ENCODE peak calls at places on chromosome 9, in ten cellular contexts. Y, A, V, E, O, D, X, M, Q and J are unnamed samples.

GRCh38 chr9:130825051-130825651 is 9.9 kb upstream of the ABL1 start:
- DNase-seq in V (peak), A (no peak), M (peak), O (no peak), Q (peak), X (no peak), D (peak), E (peak), Y (no peak), J (peak)

GRCh38 chr9:129173296-129174101 is 4.6 kb downstream of the IER5L start:
- DNase-seq in D (no peak), X (no peak), M (no peak), O (no peak), E (no peak), V (peak), Y (no peak), A (no peak), Q (no peak), J (peak)

GRCh38 chr9:124392855-124393460 is 22.3 kb downstream of the PSMB7 start:
- DNase-seq in X (no peak), Y (peak), E (no peak), D (no peak), A (peak), Q (peak), O (no peak), V (peak), M (peak), J (no peak)

GRCh38 chr9:112130347-112130746 is 44.8 kb downstream of the SUSD1 start:
- DNase-seq in Q (no peak), Y (no peak), E (no peak), X (no peak), A (no peak), V (no peak), D (no peak), M (no peak), O (no peak), J (no peak)

GRCh38 chr9:14770592-14770991 is 48.1 kb upstream of the CER1 start:
- DNase-seq in M (no peak), D (no peak), Y (no peak), A (no peak), X (no peak), Q (no peak), E (no peak), O (no peak), V (no peak), J (no peak)

GRCh38 chr9:37820142-37820541 is 19.5 kb downstream of the DCAF10 start:
- DNase-seq in Y (no peak), V (no peak), E (no peak), M (no peak), X (no peak), Q (no peak), O (no peak), D (no peak), A (no peak), J (no peak)

GRCh38 chr9:95103385-95104087 is 214.0 kb downstream of the FANCC start:
- DNase-seq in Y (no peak), Q (peak), D (no peak), V (peak), M (no peak), E (no peak), O (no peak), X (no peak), A (no peak), J (no peak)

GRCh38 chr9:92176068-92176799 is 61.0 kb upstream of the SPTLC1 start:
- DNase-seq in X (no peak), D (no peak), Y (no peak), M (peak), Q (peak), E (no peak), A (no peak), O (no peak), V (no peak), J (no peak)

GRCh38 chr9:7570107-7570720 is 229.4 kb downstream of the DMAC1 start:
- DNase-seq in Q (peak), X (no peak), Y (peak), A (no peak), D (peak), E (peak), V (peak), M (peak), O (no peak), J (peak)

GRCh38 chr9:69265891-69266290 is 59.1 kb upstream of the ENTREP1 start:
- DNase-seq in D (no peak), E (no peak), O (no peak), Y (no peak), M (no peak), A (no peak), V (peak), Q (peak), X (no peak), J (no peak)

GRCh38 chr9:9942764-9943424 is 669.9 kb downstream of the PTPRD start:
- DNase-seq in V (peak), Y (peak), M (peak), E (peak), O (peak), A (peak), Q (peak), D (peak), X (peak), J (no peak)

GRCh38 chr9:128899566-128900322 is 17.8 kb downstream of the LRRC8A start:
- DNase-seq in D (no peak), O (no peak), V (no peak), M (no peak), X (no peak), A (no peak), Q (no peak), E (no peak), Y (no peak), J (no peak)

GRCh38 chr9:24245988-24246387 is 299.7 kb downstream of the IZUMO3 start:
- DNase-seq in Q (no peak), A (no peak), V (peak), Y (no peak), O (no peak), E (no peak), X (no peak), M (no peak), D (peak), J (no peak)

GRCh38 chr9:2755285-2755684 is 38.0 kb downstream of the KCNV2 start:
- DNase-seq in D (no peak), V (no peak), Y (no peak), E (no peak), M (no peak), Q (no peak), X (no peak), A (no peak), O (no peak), J (no peak)

GRCh38 chr9:93467062-93467416 is 13.7 kb upstream of the FAM120AOS start:
- DNase-seq in X (no peak), Q (no peak), V (no peak), D (no peak), M (peak), A (no peak), Y (no peak), E (no peak), O (no peak), J (no peak)

GRCh38 chr9:98222885-98223640 is 30.6 kb upstream of the CORO2A start:
- DNase-seq in V (peak), M (no peak), O (no peak), D (no peak), Y (peak), A (no peak), E (no peak), X (no peak), Q (no peak), J (no peak)

GRCh38 chr9:110133608-110134214 is 74.2 kb downstream of the C9orf152 start:
- DNase-seq in E (no peak), D (no peak), O (no peak), X (no peak), V (peak), Q (no peak), Y (no peak), M (no peak), A (no peak), J (no peak)

GRCh38 chr9:115115924-115116323 is 2.0 kb downstream of the TNC start:
- DNase-seq in M (no peak), D (no peak), Q (no peak), X (no peak), O (no peak), V (no peak), E (no peak), Y (no peak), A (no peak), J (no peak)

GRCh38 chr9:115117999-115118470 is at the start of gene TNC:
- DNase-seq in D (peak), O (no peak), A (peak), V (peak), Q (peak), X (peak), E (peak), Y (peak), M (no peak), J (peak)

GRCh38 chr9:115115117-115115880 is 2.7 kb downstream of the TNC start:
- DNase-seq in O (no peak), E (no peak), Q (no peak), A (no peak), M (no peak), V (no peak), X (no peak), Y (no peak), D (no peak), J (no peak)

GRCh38 chr9:115118471-115119156 is 657 bp upstream of the TNC start:
- DNase-seq in Y (peak), X (peak), D (peak), E (peak), M (no peak), V (peak), A (peak), Q (peak), O (peak), J (peak)

GRCh38 chr9:115116620-115117284 is 1.2 kb downstream of the TNC start:
- DNase-seq in M (no peak), O (no peak), E (no peak), D (no peak), Q (no peak), X (no peak), A (no peak), V (no peak), Y (no peak), J (no peak)
- H3K27ac ChIP-seq in M (no peak), O (no peak), E (no peak), D (no peak), Q (no peak), X (no peak), A (no peak), V (no peak), Y (no peak), J (peak)

GRCh38 chr9:12777149-12778010 is 2.6 kb downstream of the LURAP1L start:
- DNase-seq in D (no peak), Q (no peak), O (no peak), Y (no peak), X (no peak), M (no peak), E (no peak), A (no peak), V (no peak), J (no peak)

GRCh38 chr9:12776775-12777055 is 1.9 kb downstream of the LURAP1L start:
- DNase-seq in X (no peak), Y (no peak), V (peak), O (no peak), M (no peak), A (no peak), Q (no peak), D (peak), E (no peak), J (no peak)

GRCh38 chr9:12775373-12775962 is 648 bp downstream of the LURAP1L start:
- DNase-seq in E (peak), A (peak), Y (peak), M (peak), X (peak), O (no peak), D (peak), Q (no peak), V (no peak), J (no peak)

GRCh38 chr9:12774861-12775367 is at the start of gene LURAP1L:
- DNase-seq in E (peak), Q (peak), V (peak), X (no peak), M (no peak), A (peak), Y (peak), D (peak), O (no peak), J (peak)

GRCh38 chr9:12775963-12776774 is 1.3 kb downstream of the LURAP1L start:
- DNase-seq in V (peak), X (peak), D (peak), M (peak), O (peak), Y (peak), E (peak), A (peak), Q (peak), J (peak)
- TF ChIP-seq CTCF in V (peak), X (peak), D (peak), M (peak), O (peak), Y (no peak), E (no peak), A (peak), Q (peak), J (peak)

GRCh38 chr9:126513159-126514036 is 100.3 kb upstream of the LMX1B start:
- DNase-seq in O (no peak), M (no peak), Y (no peak), E (no peak), A (no peak), Q (no peak), V (no peak), X (peak), D (no peak), J (no peak)
- H3K4me3 ChIP-seq in O (no peak), M (no peak), Y (no peak), E (no peak), A (no peak), Q (no peak), V (no peak), X (no peak), D (no peak), J (no peak)

GRCh38 chr9:106800691-106801090 is 62.3 kb upstream of the ZNF462 start:
- DNase-seq in D (no peak), E (no peak), V (no peak), Q (no peak), O (no peak), Y (no peak), A (no peak), M (no peak), X (no peak), J (no peak)

GRCh38 chr9:106797299-106797698 is 65.7 kb upstream of the ZNF462 start:
- DNase-seq in Q (no peak), O (no peak), V (no peak), A (no peak), X (no peak), E (no peak), Y (no peak), M (no peak), D (peak), J (no peak)

GRCh38 chr9:106799146-106799545 is 63.8 kb upstream of the ZNF462 start:
- DNase-seq in O (no peak), D (no peak), X (no peak), E (no peak), M (no peak), Q (no peak), Y (no peak), V (peak), A (no peak), J (no peak)

GRCh38 chr9:106796771-106797170 is 66.2 kb upstream of the ZNF462 start:
- DNase-seq in Q (no peak), V (no peak), X (no peak), D (no peak), Y (no peak), A (no peak), E (no peak), O (no peak), M (no peak), J (no peak)

DNA sequence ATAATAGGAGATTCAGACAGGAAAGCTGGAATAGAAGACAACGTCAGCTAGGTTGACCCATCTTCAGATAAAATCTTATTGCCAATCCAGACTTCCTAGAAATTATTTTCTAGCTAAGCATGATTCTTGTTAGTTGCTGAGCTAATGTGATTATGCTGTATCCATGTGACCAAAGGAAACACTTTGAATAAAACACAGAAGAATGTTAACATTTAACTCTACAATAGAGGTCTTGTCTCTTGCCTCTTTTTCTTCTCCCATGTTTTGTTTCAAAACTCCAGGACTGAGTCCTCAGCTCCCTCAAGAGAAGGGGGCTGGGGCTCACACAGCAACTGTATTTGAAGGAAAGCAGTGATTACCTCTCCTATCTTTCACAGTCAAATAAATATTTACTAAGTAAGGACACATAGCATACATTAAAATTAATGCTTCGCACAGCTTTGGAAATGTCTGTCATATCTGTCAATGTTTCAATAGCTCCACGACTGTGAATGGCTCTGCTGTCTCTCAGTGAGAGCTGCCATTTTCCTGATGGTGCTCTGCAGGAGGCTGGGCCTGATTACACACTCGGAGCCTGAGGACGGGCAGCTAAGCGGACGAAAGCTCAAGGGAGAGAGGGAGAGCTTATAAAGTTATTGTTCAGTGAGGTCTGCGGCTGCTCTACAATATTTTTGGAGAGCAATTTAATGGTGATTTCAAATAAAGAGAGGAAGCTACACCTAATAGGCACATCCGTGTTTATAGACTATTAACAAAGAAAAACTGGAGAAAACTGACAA is 64.8 kb upstream of the ZNF462 start:
- DNase-seq in M (no peak), V (no peak), D (no peak), A (no peak), Y (no peak), O (no peak), X (no peak), E (no peak), Q (peak), J (no peak)
- H3K27ac ChIP-seq in M (no peak), V (peak), D (peak), A (no peak), Y (no peak), O (no peak), X (no peak), E (no peak), Q (peak), J (peak)

GRCh38 chr9:4298255-4299005 is 1.4 kb downstream of the GLIS3 start:
- DNase-seq in V (no peak), Q (peak), D (peak), M (no peak), O (no peak), X (peak), Y (peak), A (no peak), E (peak), J (peak)

GRCh38 chr9:4299006-4299795 is 667 bp downstream of the GLIS3 start:
- DNase-seq in D (peak), A (no peak), Q (peak), V (peak), Y (peak), O (no peak), E (peak), M (no peak), X (peak), J (peak)

GRCh38 chr9:4296217-4296616 is 3.7 kb downstream of the GLIS3 start:
- DNase-seq in D (no peak), X (no peak), V (no peak), M (no peak), O (no peak), A (no peak), Y (no peak), Q (no peak), E (no peak), J (no peak)

GRCh38 chr9:4297795-4298254 is 2.0 kb downstream of the GLIS3 start:
- DNase-seq in E (peak), A (peak), Y (peak), O (no peak), Q (peak), D (peak), M (peak), V (peak), X (peak), J (peak)

DNA sequence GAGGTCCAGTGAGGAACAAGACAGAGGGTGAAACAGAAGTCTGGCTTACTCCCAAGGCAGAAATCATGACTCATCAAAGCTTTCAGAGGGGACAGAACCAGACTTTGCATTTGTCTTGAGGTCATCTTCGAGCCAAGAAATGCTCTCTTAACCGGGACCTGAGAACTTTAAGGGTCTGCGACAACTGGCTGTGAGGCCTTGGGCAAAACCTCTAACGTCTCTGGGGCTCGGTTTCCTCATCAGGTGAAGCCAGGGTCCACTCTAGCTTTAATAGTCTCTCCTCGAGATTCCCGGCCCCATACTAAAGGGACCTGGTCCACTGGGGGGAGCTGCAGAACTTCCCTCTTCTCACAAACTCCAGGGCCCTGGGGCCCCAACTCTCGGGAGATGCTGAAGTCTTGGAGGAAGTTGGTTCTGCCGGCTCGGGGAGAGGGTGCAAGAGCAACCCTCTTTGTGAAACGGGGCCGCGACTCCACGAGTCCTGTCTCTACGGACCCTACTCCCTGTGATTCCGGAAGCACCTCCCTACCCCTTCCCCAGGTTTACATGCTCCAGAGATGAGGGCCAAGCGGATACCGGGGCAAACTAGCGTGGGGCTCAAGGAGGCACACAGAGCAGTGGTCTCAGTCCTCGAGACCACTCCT is 2.6 kb downstream of the GLIS3 start:
- DNase-seq in Q (peak), A (peak), Y (peak), M (peak), D (peak), X (peak), E (peak), V (peak), O (no peak), J (peak)
- TF ChIP-seq CTCF in Q (peak), A (peak), Y (no peak), M (peak), D (peak), X (no peak), E (peak), V (peak), O (peak), J (peak)

DNA sequence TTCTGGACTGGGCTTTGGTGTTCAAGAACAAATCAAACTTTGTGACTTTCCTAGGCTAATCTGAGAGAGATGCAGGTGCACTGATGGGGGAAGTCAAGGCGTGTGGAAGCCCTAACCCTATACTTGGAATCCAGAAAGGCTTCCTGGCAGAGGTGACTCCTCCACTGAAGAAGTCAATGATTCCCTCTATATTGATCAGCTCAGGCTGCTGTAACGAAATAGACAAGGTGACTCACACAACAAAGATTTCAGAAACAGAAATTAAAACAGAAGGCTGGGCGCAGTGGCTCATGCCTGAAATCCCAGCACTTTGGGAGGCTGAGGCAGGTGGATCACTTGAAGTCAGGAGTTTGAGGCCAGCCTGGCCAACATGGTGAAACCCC is 69.6 kb upstream of the GGTA1 start:
- DNase-seq in A (no peak), V (no peak), Q (no peak), M (no peak), E (no peak), X (no peak), D (no peak), O (no peak), Y (no peak), J (no peak)
- H3K4me3 ChIP-seq in A (no peak), V (no peak), Q (no peak), M (no peak), E (no peak), X (no peak), D (no peak), O (no peak), Y (no peak), J (no peak)

GRCh38 chr9:90114641-90115040 is 509.8 kb downstream of the GADD45G start:
- DNase-seq in A (no peak), E (no peak), Q (no peak), D (no peak), O (no peak), M (no peak), X (no peak), V (no peak), Y (no peak), J (no peak)
- H3K27ac ChIP-seq in A (no peak), E (no peak), Q (no peak), D (no peak), O (no peak), M (no peak), X (no peak), V (no peak), Y (no peak), J (no peak)